ENCODE peak calls at places on chromosomes 12 and 14, in six cellular contexts. K is right atrium auricular region, X is pancreas, P is adrenal gland, D is kidney, A is lung. S is an unnamed sample.

GRCh38 chr12:122886161-122886560 is 9.8 kb downstream of the VPS37B start:
- DNase-seq in K (no peak), D (no peak), X (no peak), P (no peak), A (no peak), S (peak; percentile 73)

GRCh38 chr14:65190312-65190711 is 88.0 kb upstream of the MAX start:
- DNase-seq in A (no peak), D (no peak), X (no peak), K (no peak), P (no peak), S (no peak)

GRCh38 chr14:91317381-91318313 is 73.1 kb upstream of the GPR68 start:
- DNase-seq in A (peak; percentile 83), P (peak; percentile 54), D (peak; percentile 94), X (peak; percentile 91), K (peak; percentile 69), S (peak; percentile 57)

GRCh38 chr12:109738878-109739665 is 25.4 kb downstream of the FAM222A start:
- DNase-seq in A (no peak), P (peak; percentile 58), K (no peak), X (peak; percentile 40), D (peak; percentile 59), S (no peak)

GRCh38 chr12:56114084-56114483 is 2.3 kb upstream of the RPL41 start:
- DNase-seq in K (no peak), P (no peak), X (no peak), D (no peak), A (no peak), S (no peak)

GRCh38 chr12:78470354-78471195 is 394.0 kb upstream of the SYT1 start:
- DNase-seq in X (no peak), P (no peak), D (no peak), K (no peak), A (no peak), S (peak; percentile 59)

GRCh38 chr14:94562941-94563883 is 2.0 kb downstream of the SERPINA4 start:
- DNase-seq in P (no peak), X (no peak), D (no peak), K (no peak), A (no peak), S (no peak)

GRCh38 chr12:79934309-79935020 is 432 bp downstream of the PPP1R12A start:
- DNase-seq in X (peak; percentile 86), D (no peak), P (peak; percentile 58), K (no peak), A (peak; percentile 51), S (peak; percentile 63)

GRCh38 chr14:65412881-65413738 is 580 bp downstream of the FUT8 start:
- DNase-seq in K (peak; percentile 66), X (no peak), A (peak; percentile 64), P (peak; percentile 72), D (no peak), S (no peak)

GRCh38 chr12:106576848-106577247 is 6.0 kb upstream of the RFX4 start:
- DNase-seq in X (no peak), K (no peak), D (no peak), P (no peak), A (no peak), S (no peak)

GRCh38 chr12:6828671-6829531 is 694 bp downstream of the P3H3 start:
- DNase-seq in D (peak; percentile 84), P (no peak), X (peak; percentile 85), A (no peak), K (no peak), S (peak; percentile 71)

GRCh38 chr14:78614651-78615050 is 444.5 kb downstream of the NRXN3 start:
- DNase-seq in A (no peak), D (no peak), X (no peak), K (no peak), P (no peak), S (no peak)

GRCh38 chr14:71539660-71540285 is 392.5 kb upstream of the RGS6 start:
- DNase-seq in P (no peak), K (no peak), D (no peak), X (no peak), A (no peak), S (no peak)

GRCh38 chr12:21538259-21538658 is 12.2 kb downstream of the SPX start:
- DNase-seq in K (no peak), A (no peak), P (no peak), D (no peak), X (no peak), S (no peak)

GRCh38 chr12:8914716-8915526 is 612 bp downstream of the PHC1 start:
- DNase-seq in A (peak; percentile 59), D (peak; percentile 87), P (peak; percentile 61), X (peak; percentile 83), K (peak; percentile 61), S (peak; percentile 73)

GRCh38 chr14:75631453-75631831 is 29.2 kb downstream of the ERG28 start:
- DNase-seq in P (no peak), D (no peak), A (no peak), X (no peak), K (no peak), S (no peak)

GRCh38 chr12:19273482-19274330 is 144.2 kb downstream of the PLEKHA5 start:
- DNase-seq in A (peak; percentile 55), X (peak; percentile 58), K (peak; percentile 85), D (peak; percentile 89), P (peak; percentile 90), S (peak; percentile 63)

GRCh38 chr12:23950775-23951391 is 1.4 kb upstream of the SOX5 start:
- DNase-seq in D (peak; percentile 45), A (no peak), K (peak; percentile 59), P (no peak), X (peak; percentile 20), S (peak; percentile 21)

GRCh38 chr12:29818925-29819324 is 35.2 kb upstream of the TMTC1 start:
- DNase-seq in D (no peak), P (no peak), K (no peak), X (no peak), A (no peak), S (no peak)

GRCh38 chr12:3171195-3171591 is 94.0 kb downstream of the TSPAN9 start:
- DNase-seq in X (no peak), P (no peak), K (no peak), A (no peak), D (peak; percentile 1), S (no peak)

GRCh38 chr14:106210650-106211049 is 684.3 kb downstream of the TMEM121 start:
- DNase-seq in K (no peak), D (no peak), A (no peak), X (no peak), P (no peak), S (no peak)

GRCh38 chr14:89033756-89034155 is 209.3 kb downstream of the TTC8 start:
- DNase-seq in A (no peak), D (no peak), K (no peak), P (no peak), X (no peak), S (no peak)

GRCh38 chr12:31768046-31768445 is 39.2 kb upstream of the AMN1 start:
- DNase-seq in X (no peak), P (no peak), A (no peak), D (no peak), K (no peak), S (no peak)

GRCh38 chr14:103698380-103699260 is 16.6 kb downstream of the XRCC3 start:
- DNase-seq in P (no peak), D (peak; percentile 85), A (no peak), K (no peak), X (peak; percentile 95), S (no peak)

GRCh38 chr12:13085968-13086686 is 17.3 kb downstream of the GSG1 start:
- DNase-seq in P (no peak), A (no peak), K (no peak), X (no peak), D (no peak), S (no peak)

GRCh38 chr12:53122961-53123468 is 19.7 kb downstream of the SOAT2 start:
- DNase-seq in X (no peak), K (no peak), D (no peak), P (no peak), A (no peak), S (no peak)

GRCh38 chr12:121812320-121812871 is 8.6 kb downstream of the SETD1B start:
- DNase-seq in D (peak; percentile 94), A (peak; percentile 82), K (no peak), P (peak; percentile 85), X (peak; percentile 94), S (peak; percentile 84)

GRCh38 chr12:115155665-115156645 is 472.0 kb upstream of the TBX3 start:
- DNase-seq in D (no peak), X (no peak), P (no peak), K (no peak), A (no peak), S (no peak)

GRCh38 chr12:14892726-14893442 is 7.2 kb upstream of the MGP start:
- DNase-seq in K (peak; percentile 80), D (no peak), A (no peak), X (no peak), P (peak; percentile 65), S (peak; percentile 53)
- TF ChIP-seq CTCF in K (no peak), D (peak; percentile 22), A (no peak), X (no peak), P (peak; percentile 30), S (no peak)

GRCh38 chr14:22535916-22536315 is 53.1 kb downstream of the DAD1 start:
- DNase-seq in K (no peak), X (no peak), A (no peak), D (no peak), P (no peak), S (no peak)
- H3K4me1 ChIP-seq in K (peaks cover 38% of the 10 kb centered on the region), X (no peaks in the 10 kb centered on the region), A (peaks cover 9% of the 10 kb centered on the region), D (peaks cover 12% of the 10 kb centered on the region), P (no peaks in the 10 kb centered on the region), S (no peaks in the 10 kb centered on the region)

GRCh38 chr14:55109846-55110245 is 19.2 kb upstream of the LGALS3 start:
- DNase-seq in D (no peak), K (no peak), P (no peak), X (no peak), A (no peak), S (no peak)

GRCh38 chr14:55107766-55108554 is 21.1 kb upstream of the LGALS3 start:
- DNase-seq in P (peak; percentile 95), X (peak; percentile 81), D (peak; percentile 97), K (peak; percentile 91), A (peak; percentile 86), S (peak; percentile 61)

GRCh38 chr14:55114720-55115119 is 14.3 kb upstream of the LGALS3 start:
- DNase-seq in K (no peak), P (no peak), A (no peak), D (no peak), X (no peak), S (no peak)

GRCh38 chr14:55115433-55115832 is 13.6 kb upstream of the LGALS3 start:
- DNase-seq in K (no peak), A (no peak), X (no peak), P (no peak), D (no peak), S (no peak)

DNA sequence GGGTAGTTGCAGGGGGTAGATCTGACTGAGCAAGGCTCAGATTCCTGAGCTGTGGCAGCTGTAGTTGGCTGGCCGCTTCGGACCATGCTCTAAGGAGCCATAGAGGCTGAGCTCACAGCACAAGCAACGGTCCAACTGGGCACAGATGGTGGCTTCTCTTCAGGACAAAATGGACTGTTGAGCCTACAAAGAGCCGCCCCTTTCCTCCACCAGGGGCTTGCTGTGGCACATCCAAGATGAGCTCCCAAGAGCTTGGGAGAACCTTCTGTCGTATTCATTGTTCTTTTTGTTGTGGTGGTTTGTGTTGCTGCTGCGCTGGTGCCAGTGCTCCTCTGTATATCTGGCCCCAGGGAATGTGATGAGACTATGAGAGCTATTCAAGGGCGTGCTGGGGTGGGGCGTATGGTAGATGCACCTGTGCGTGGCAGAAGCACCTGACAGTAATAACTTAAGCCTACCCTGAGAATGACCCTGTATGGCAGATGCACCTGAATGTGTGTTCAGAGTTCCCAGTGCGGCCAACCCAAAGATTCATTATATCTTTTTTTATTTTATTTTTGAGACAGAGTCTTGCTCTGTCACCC is 17.8 kb upstream of the LGALS3 start:
- DNase-seq in D (no peak), K (no peak), X (no peak), P (no peak), A (no peak), S (no peak)
- TF ChIP-seq CTCF in D (no peak), K (no peak), X (no peak), P (no peak), A (no peak), S (no peak)

GRCh38 chr12:32897276-32897615 is 669 bp upstream of the PKP2 start:
- DNase-seq in A (no peak), P (no peak), K (no peak), D (no peak), X (no peak), S (no peak)
- H3K4me1 ChIP-seq in A (peaks cover under 1% of the 10 kb centered on the region), P (peaks cover 5% of the 10 kb centered on the region), K (peaks cover 18% of the 10 kb centered on the region), D (peaks cover 4% of the 10 kb centered on the region), X (peaks cover 15% of the 10 kb centered on the region), S (peaks cover 24% of the 10 kb centered on the region)

S was measured in thyroid gland.